ENCODE peak calls at places on chromosomes 7 and 10, in ten cellular contexts. B, G, O, Y, R, N, C, T, I and Q are unnamed samples.

GRCh38 chr7:71408276-71408675 is 276.3 kb downstream of the GALNT17 start:
- DNase-seq in I (peak), O (no peak), N (no peak), Y (no peak), B (no peak), G (no peak), C (no peak), R (no peak), T (no peak), Q (peak)

GRCh38 chr10:104483582-104483981 is 129.9 kb downstream of the CFAP58 start:
- DNase-seq in Y (no peak), T (no peak), C (no peak), O (no peak), G (no peak), I (no peak), N (no peak), B (no peak), R (no peak), Q (no peak)

GRCh38 chr7:148230883-148231282 is 359.7 kb upstream of the C7orf33 start:
- DNase-seq in B (no peak), O (no peak), I (no peak), T (no peak), R (no peak), Y (no peak), G (no peak), C (no peak), N (no peak), Q (no peak)

GRCh38 chr7:4267326-4268039 is 414.6 kb upstream of the FOXK1 start:
- DNase-seq in R (no peak), B (no peak), O (no peak), N (no peak), I (no peak), T (no peak), Y (no peak), C (no peak), G (no peak), Q (no peak)

GRCh38 chr7:83547526-83547925 is 101.4 kb downstream of the SEMA3E start:
- DNase-seq in N (peak), Y (no peak), B (no peak), R (no peak), O (no peak), I (no peak), T (no peak), C (peak), G (peak), Q (no peak)

GRCh38 chr10:50152792-50153272 is 85.1 kb downstream of the WASHC2A start:
- DNase-seq in O (peak), C (no peak), T (no peak), Y (peak), R (no peak), G (peak), B (no peak), N (no peak), I (no peak), Q (no peak)

GRCh38 chr7:128352138-128352537 is 8.4 kb upstream of the RBM28 start:
- DNase-seq in B (peak), Y (no peak), R (no peak), G (peak), C (peak), I (no peak), T (no peak), N (no peak), O (peak), Q (peak)

GRCh38 chr7:104153287-104153686 is 54.5 kb downstream of the ORC5 start:
- DNase-seq in T (no peak), Y (no peak), B (no peak), I (no peak), O (no peak), G (no peak), C (no peak), R (no peak), N (no peak), Q (no peak)

GRCh38 chr10:32954545-32955298 is 3.3 kb downstream of the ITGB1 start:
- DNase-seq in I (no peak), G (no peak), O (no peak), N (peak), R (no peak), Y (no peak), B (no peak), T (no peak), C (no peak), Q (no peak)

GRCh38 chr10:60944159-60944909 is at the start of gene RHOBTB1:
- DNase-seq in G (peak), O (no peak), N (peak), Y (peak), I (peak), T (peak), C (peak), B (peak), R (no peak), Q (peak)

GRCh38 chr7:149717481-149717880 is 55.9 kb downstream of the ZNF467 start:
- DNase-seq in R (no peak), N (no peak), O (no peak), C (no peak), B (no peak), I (no peak), Y (peak), T (no peak), G (no peak), Q (no peak)

GRCh38 chr7:120055300-120055699 is 217.7 kb upstream of the KCND2 start:
- DNase-seq in T (peak), R (no peak), G (no peak), I (no peak), C (peak), Y (no peak), B (peak), N (peak), O (no peak), Q (no peak)

GRCh38 chr10:79148452-79149344 is 79.9 kb downstream of the ZMIZ1 start:
- DNase-seq in N (peak), G (peak), O (no peak), B (peak), Y (peak), I (peak), T (no peak), R (no peak), C (peak), Q (peak)

GRCh38 chr10:74419491-74420466 is 268.8 kb downstream of the ADK start:
- DNase-seq in T (peak), R (peak), I (no peak), O (no peak), G (peak), B (peak), N (peak), Y (no peak), C (peak), Q (no peak)